ENCODE peak calls at places on chromosomes 11 and 22, in six cellular contexts. T, F, J, E, W and U are unnamed samples.

GRCh38 chr22:37045958-37046357 is 5.6 kb upstream of the KCTD17 start:
- DNase-seq in W (peak; percentile 42), F (peak; percentile 18), J (no peak), T (no peak), E (peak; percentile 62), U (peak; percentile 54)

GRCh38 chr22:32202539-32203180 is 2.2 kb downstream of the RFPL2 start:
- DNase-seq in E (peak; percentile 22), T (peak; percentile 73), J (peak; percentile 59), F (peak; percentile 37), W (peak; percentile 14), U (peak; percentile 80)

GRCh38 chr11:94516725-94517124 is 4.5 kb downstream of the C11orf97 start:
- DNase-seq in T (no peak), W (no peak), F (no peak), E (no peak), J (no peak), U (no peak)

GRCh38 chr11:60515144-60515855 is at the start of gene MS4A13:
- DNase-seq in E (no peak), F (no peak), J (no peak), T (no peak), W (no peak), U (no peak)

GRCh38 chr22:32024791-32025190 is 18.3 kb upstream of the SLC5A1 start:
- DNase-seq in F (no peak), J (no peak), W (no peak), T (no peak), E (peak; percentile 18), U (no peak)

GRCh38 chr11:61912530-61912898 is 4.9 kb downstream of the RAB3IL1 start:
- DNase-seq in E (no peak), W (no peak), T (no peak), J (no peak), F (no peak), U (no peak)

GRCh38 chr22:23750744-23751440 is at the start of gene ZNF70:
- DNase-seq in F (peak; percentile 83), E (peak; percentile 74), T (peak; percentile 96), J (peak; percentile 90), W (peak; percentile 75), U (peak; percentile 94)

GRCh38 chr11:34068098-34068497 is 16.6 kb downstream of the CAPRIN1 start:
- DNase-seq in E (peak; percentile 64), F (no peak), W (peak; percentile 33), J (no peak), T (no peak), U (no peak)

GRCh38 chr22:42439821-42440674 is 7.8 kb upstream of the NFAM1 start:
- DNase-seq in F (no peak), T (no peak), W (peak; percentile 19), J (no peak), E (peak; percentile 49), U (peak; percentile 36)

DNA sequence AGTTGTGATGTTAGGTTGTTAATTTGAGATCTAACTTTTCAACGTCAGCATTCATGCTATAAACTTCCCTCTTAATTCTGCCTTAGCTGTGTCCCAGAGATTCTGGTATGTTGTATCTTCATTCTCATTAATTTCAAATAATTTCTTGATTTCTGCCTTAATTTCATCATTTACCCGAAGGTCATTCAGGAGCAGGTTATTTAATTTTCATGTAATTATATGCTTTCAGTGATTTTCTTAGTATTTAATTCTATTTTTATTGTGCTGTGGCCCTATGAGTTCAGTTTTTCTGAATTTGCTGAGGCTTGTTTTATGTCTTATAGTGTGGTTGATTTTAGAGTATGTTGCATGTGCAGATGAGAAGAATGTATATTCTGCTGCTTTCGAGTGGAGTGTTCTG is 28.9 kb downstream of the PI4KA start:
- DNase-seq in F (no peak), E (no peak), T (no peak), J (no peak), W (no peak), U (no peak)
- H3K9ac ChIP-seq in F (no peak overlapping the region), E (no peak overlapping the region), T (no peak overlapping the region), J (no peak overlapping the region), W (no peak overlapping the region), U (no peak overlapping the region)

GRCh38 chr11:17735823-17736772 is 1.5 kb downstream of the KCNC1 start:
- DNase-seq in E (no peak), T (peak; percentile 52), F (peak; percentile 35), W (no peak), J (peak; percentile 70), U (no peak)
- H2BK15ac ChIP-seq in E (no peak overlapping the region), T (no peak overlapping the region), F (no peak overlapping the region), W (no peak overlapping the region), J (no peak overlapping the region), U (no peak overlapping the region)

DNA sequence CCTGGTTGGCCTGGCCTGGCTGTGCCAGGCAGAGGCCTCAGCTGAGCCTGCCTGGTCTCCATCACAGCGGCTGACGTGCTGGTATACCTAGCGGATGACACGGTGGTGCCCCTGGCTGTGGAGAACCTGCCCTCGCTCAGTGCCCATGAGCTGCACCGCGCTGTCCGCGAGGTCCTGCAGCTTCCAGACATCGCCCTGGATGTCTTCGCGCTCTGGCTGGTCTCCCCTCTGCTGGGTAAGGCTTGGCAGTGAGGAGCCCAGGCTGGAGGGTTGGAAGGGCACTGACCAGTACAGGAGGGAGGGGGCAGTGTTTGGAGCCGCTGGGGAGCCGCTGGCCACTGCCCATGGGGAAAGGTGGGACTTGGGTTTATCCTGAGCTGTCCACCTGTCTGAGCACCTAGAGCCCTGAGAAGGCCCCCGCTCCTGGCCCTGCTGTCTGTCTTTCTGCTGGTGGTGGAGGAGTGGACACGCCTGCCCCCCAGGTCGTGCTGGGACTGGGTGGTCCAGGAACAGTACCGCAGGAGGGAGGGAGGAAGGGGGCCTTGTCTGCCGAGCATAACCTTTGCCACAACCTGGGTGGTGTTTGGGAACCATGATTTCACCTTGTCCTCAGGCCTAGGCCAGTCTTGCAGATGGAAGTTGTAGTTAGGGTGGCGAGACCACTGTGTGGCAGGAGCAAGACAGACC is 3.0 kb downstream of the FRMD8 start:
- DNase-seq in E (no peak), J (no peak), F (no peak), T (no peak), W (peak; percentile 23), U (no peak)
- H3K18ac ChIP-seq in E (no peak overlapping the region), J (no peak overlapping the region), F (peak overlapping the region; percentile 11), T (no peak overlapping the region), W (no peak overlapping the region), U (no peak overlapping the region)

DNA sequence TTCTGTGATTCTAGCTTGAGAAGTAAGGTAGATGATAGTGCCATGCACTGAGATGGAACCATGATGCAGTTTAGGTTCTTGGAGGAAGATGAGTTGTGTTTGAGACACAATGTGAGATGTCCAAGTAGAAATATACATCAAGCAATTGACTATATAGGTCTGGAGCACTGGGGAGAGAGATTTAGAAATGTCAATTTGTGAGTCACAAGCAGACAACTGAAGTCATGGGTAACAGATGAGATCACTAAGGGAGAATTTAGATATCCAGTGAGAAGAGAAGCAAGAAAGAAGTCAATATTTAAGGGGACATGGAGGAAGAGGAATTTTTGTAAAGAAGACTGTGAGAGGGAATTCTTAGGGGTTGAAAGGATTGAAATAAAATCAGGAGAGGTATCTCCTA is 65.1 kb upstream of the RRAS2 start:
- DNase-seq in J (no peak), W (peak; percentile 80), E (peak; percentile 80), T (no peak), F (no peak), U (peak; percentile 49)
- H3K9ac ChIP-seq in J (no peak overlapping the region), W (peak overlapping the region; percentile 62), E (no peak overlapping the region), T (no peak overlapping the region), F (no peak overlapping the region), U (no peak overlapping the region)